ENCODE peak calls at places on chromosomes 11 and 22, in seven cellular contexts. One of them, this sample, is unnamed.

GRCh38 chr11:117580866-117581265 is 216.2 kb downstream of the DSCAML1 start:
- DNase-seq in GM23338: no peak
- DNase-seq in AG09319: no peak
- DNase-seq in NCI-H82: no peak
- DNase-seq in left cardiac atrium: no peak
- DNase-seq in AML-193: no peak
- DNase-seq in stimulated activated CD4-positive, alpha-beta T cell treated with anti-CD3 and anti-CD28 coated beads, Interleukin-4, amount 100 ng/mL, for 24 hours: no peak
- DNase-seq in this sample: no peak

GRCh38 chr11:57792060-57792541 is 30.5 kb downstream of the CTNND1 start:
- DNase-seq in GM23338: no peak
- DNase-seq in AG09319: no peak
- DNase-seq in NCI-H82: no peak
- DNase-seq in left cardiac atrium: peak
- DNase-seq in AML-193: peak
- DNase-seq in stimulated activated CD4-positive, alpha-beta T cell treated with anti-CD3 and anti-CD28 coated beads, Interleukin-4, amount 100 ng/mL, for 24 hours: peak
- DNase-seq in this sample: peak

GRCh38 chr22:46119729-46120419 is 30.5 kb upstream of the PPARA start:
- DNase-seq in GM23338: peak
- DNase-seq in AG09319: peak
- DNase-seq in NCI-H82: no peak
- DNase-seq in left cardiac atrium: no peak
- DNase-seq in AML-193: no peak
- DNase-seq in stimulated activated CD4-positive, alpha-beta T cell treated with anti-CD3 and anti-CD28 coated beads, Interleukin-4, amount 100 ng/mL, for 24 hours: no peak
- DNase-seq in this sample: no peak

GRCh38 chr11:43130616-43131015 is 181.2 kb upstream of the API5 start:
- DNase-seq in GM23338: peak
- DNase-seq in AG09319: no peak
- DNase-seq in NCI-H82: peak
- DNase-seq in left cardiac atrium: no peak
- DNase-seq in AML-193: no peak
- DNase-seq in stimulated activated CD4-positive, alpha-beta T cell treated with anti-CD3 and anti-CD28 coated beads, Interleukin-4, amount 100 ng/mL, for 24 hours: no peak
- DNase-seq in this sample: no peak

GRCh38 chr22:27575348-27575747 is 226.2 kb downstream of the MN1 start:
- DNase-seq in GM23338: no peak
- DNase-seq in AG09319: no peak
- DNase-seq in NCI-H82: no peak
- DNase-seq in left cardiac atrium: no peak
- DNase-seq in AML-193: no peak
- DNase-seq in stimulated activated CD4-positive, alpha-beta T cell treated with anti-CD3 and anti-CD28 coated beads, Interleukin-4, amount 100 ng/mL, for 24 hours: no peak
- DNase-seq in this sample: no peak

GRCh38 chr11:94768602-94769511 is 701 bp downstream of the AMOTL1 start:
- DNase-seq in GM23338: peak
- DNase-seq in AG09319: no peak
- DNase-seq in NCI-H82: peak
- DNase-seq in left cardiac atrium: peak
- DNase-seq in AML-193: peak
- DNase-seq in stimulated activated CD4-positive, alpha-beta T cell treated with anti-CD3 and anti-CD28 coated beads, Interleukin-4, amount 100 ng/mL, for 24 hours: no peak
- DNase-seq in this sample: no peak

GRCh38 chr22:47105085-47105484 is 342.6 kb downstream of the TBC1D22A start:
- DNase-seq in GM23338: no peak
- DNase-seq in AG09319: no peak
- DNase-seq in NCI-H82: no peak
- DNase-seq in left cardiac atrium: no peak
- DNase-seq in AML-193: no peak
- DNase-seq in stimulated activated CD4-positive, alpha-beta T cell treated with anti-CD3 and anti-CD28 coated beads, Interleukin-4, amount 100 ng/mL, for 24 hours: no peak
- DNase-seq in this sample: no peak

GRCh38 chr22:44680481-44680894 is 21.5 kb upstream of the PRR5 start:
- DNase-seq in GM23338: no peak
- DNase-seq in AG09319: no peak
- DNase-seq in NCI-H82: peak
- DNase-seq in left cardiac atrium: no peak
- DNase-seq in AML-193: no peak
- DNase-seq in stimulated activated CD4-positive, alpha-beta T cell treated with anti-CD3 and anti-CD28 coated beads, Interleukin-4, amount 100 ng/mL, for 24 hours: no peak
- DNase-seq in this sample: no peak

GRCh38 chr11:123249354-123249753 is 54.3 kb upstream of the CLMP start:
- DNase-seq in GM23338: no peak
- DNase-seq in AG09319: no peak
- DNase-seq in NCI-H82: no peak
- DNase-seq in left cardiac atrium: no peak
- DNase-seq in AML-193: no peak
- DNase-seq in stimulated activated CD4-positive, alpha-beta T cell treated with anti-CD3 and anti-CD28 coated beads, Interleukin-4, amount 100 ng/mL, for 24 hours: no peak
- DNase-seq in this sample: no peak

GRCh38 chr11:130124096-130124495 is 35.5 kb upstream of the ST14 start:
- DNase-seq in GM23338: no peak
- DNase-seq in AG09319: peak
- DNase-seq in NCI-H82: no peak
- DNase-seq in left cardiac atrium: peak
- DNase-seq in AML-193: peak
- DNase-seq in stimulated activated CD4-positive, alpha-beta T cell treated with anti-CD3 and anti-CD28 coated beads, Interleukin-4, amount 100 ng/mL, for 24 hours: no peak
- DNase-seq in this sample: no peak